ENCODE peak calls at places on chromosomes 6 and 20, in six cellular contexts. X, E, D, V, P and M are unnamed samples.
A peak's percentile ranks its signal among the peaks of the same experiment; 100 is the strongest.

GRCh38 chr6:112923940-112924587 is 576.9 kb downstream of the RFPL4B start:
- DNase-seq in X (no peak), E (no peak), D (no peak), V (no peak), P (no peak), M (no peak)

GRCh38 chr6:109662192-109662591 is 28.8 kb downstream of the AK9 start:
- DNase-seq in X (no peak), E (no peak), D (no peak), V (no peak), P (no peak), M (no peak)

GRCh38 chr6:35253249-35253648 is 6.3 kb upstream of the ZNF76 start:
- DNase-seq in X (no peak), E (no peak), D (no peak), V (no peak), P (no peak), M (no peak)

GRCh38 chr6:159104163-159104885 is 59.5 kb upstream of the TAGAP start:
- DNase-seq in X (peak; percentile 63), E (peak; percentile 84), D (peak; percentile 81), V (peak; percentile 85), P (peak; percentile 50), M (peak; percentile 45)

GRCh38 chr6:109139109-109139508 is 43.8 kb downstream of the CEP57L1 start:
- DNase-seq in X (no peak), E (no peak), D (no peak), V (no peak), P (no peak), M (no peak)

GRCh38 chr6:133248241-133249001 is 7.3 kb downstream of the EYA4 start:
- DNase-seq in X (no peak), E (no peak), D (no peak), V (no peak), P (no peak), M (no peak)

GRCh38 chr6:137494281-137494966 is at the start of gene OLIG3:
- DNase-seq in X (no peak), E (no peak), D (no peak), V (peak; percentile 67), P (no peak), M (no peak)

GRCh38 chr6:98986216-98986615 is 38.5 kb upstream of the FBXL4 start:
- DNase-seq in X (no peak), E (no peak), D (no peak), V (no peak), P (no peak), M (no peak)

GRCh38 chr6:68343901-68344300 is 291.2 kb upstream of the ADGRB3 start:
- DNase-seq in X (peak; percentile 54), E (peak; percentile 59), D (no peak), V (peak; percentile 58), P (no peak), M (no peak)

GRCh38 chr6:147128056-147128455 is 76.2 kb upstream of the STXBP5 start:
- DNase-seq in X (no peak), E (no peak), D (no peak), V (no peak), P (no peak), M (no peak)
- H3K4me3 ChIP-seq in X (no peak overlapping the region), E (no peak overlapping the region), D (no peak overlapping the region), V (no peak overlapping the region), P (no peak overlapping the region), M (no peak overlapping the region)

GRCh38 chr6:32182617-32183016 is 1.4 kb downstream of the AGER start:
- DNase-seq in X (no peak), E (no peak), D (no peak), V (no peak), P (no peak), M (no peak)

GRCh38 chr6:32181890-32182529 is 2.0 kb downstream of the AGER start:
- DNase-seq in X (no peak), E (no peak), D (no peak), V (no peak), P (no peak), M (no peak)

GRCh38 chr6:32184084-32184640 is at the start of gene AGER:
- DNase-seq in X (no peak), E (no peak), D (no peak), V (no peak), P (no peak), M (no peak)

GRCh38 chr6:32183030-32183429 is 1.0 kb downstream of the AGER start:
- DNase-seq in X (no peak), E (no peak), D (no peak), V (no peak), P (no peak), M (no peak)

GRCh38 chr6:32183483-32184083 is 470 bp downstream of the AGER start:
- DNase-seq in X (no peak), E (no peak), D (no peak), V (no peak), P (peak; percentile 64), M (peak; percentile 50)
- H3K4me1 ChIP-seq in X (peaks cover 2% of the 10 kb centered on the region), E (peaks cover 24% of the 10 kb centered on the region), D (peaks cover 12% of the 10 kb centered on the region), V (no peaks in the 10 kb centered on the region), P (peaks cover 26% of the 10 kb centered on the region), M (peaks cover 92% of the 10 kb centered on the region)

DNA sequence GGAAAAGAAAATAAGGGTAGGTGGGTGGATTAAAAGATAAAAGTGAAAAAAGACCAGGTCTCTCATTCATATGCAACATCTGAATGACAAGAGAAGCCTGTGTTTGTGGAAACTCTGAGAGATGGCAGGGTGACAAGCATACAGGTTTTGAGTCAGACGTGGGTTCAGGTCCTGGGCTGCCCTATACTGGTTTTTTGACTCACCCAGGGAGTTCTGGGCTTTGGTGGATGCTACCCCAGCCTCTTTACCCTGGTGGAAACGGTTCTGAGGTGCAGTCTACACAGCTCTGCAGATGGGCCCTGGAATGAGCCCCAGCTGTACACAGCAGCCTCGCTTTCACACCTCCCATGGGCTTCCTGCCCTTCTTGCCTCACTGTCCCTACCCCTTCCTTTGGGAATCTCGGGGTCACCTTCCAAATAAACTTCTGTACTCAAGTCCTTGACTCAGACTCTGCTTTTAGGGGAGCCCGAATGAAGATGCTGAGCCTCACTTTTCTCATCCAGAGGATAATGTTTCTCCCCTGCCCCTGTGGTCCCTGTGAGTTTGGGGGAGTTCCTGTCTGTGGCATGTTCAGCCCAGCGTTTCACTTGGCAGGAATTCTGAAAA is 77.7 kb upstream of the CLDN20 start:
- DNase-seq in X (no peak), E (no peak), D (no peak), V (no peak), P (no peak), M (no peak)
- H3K4me3 ChIP-seq in X (no peak overlapping the region), E (no peak overlapping the region), D (no peak overlapping the region), V (no peak overlapping the region), P (no peak overlapping the region), M (no peak overlapping the region)

DNA sequence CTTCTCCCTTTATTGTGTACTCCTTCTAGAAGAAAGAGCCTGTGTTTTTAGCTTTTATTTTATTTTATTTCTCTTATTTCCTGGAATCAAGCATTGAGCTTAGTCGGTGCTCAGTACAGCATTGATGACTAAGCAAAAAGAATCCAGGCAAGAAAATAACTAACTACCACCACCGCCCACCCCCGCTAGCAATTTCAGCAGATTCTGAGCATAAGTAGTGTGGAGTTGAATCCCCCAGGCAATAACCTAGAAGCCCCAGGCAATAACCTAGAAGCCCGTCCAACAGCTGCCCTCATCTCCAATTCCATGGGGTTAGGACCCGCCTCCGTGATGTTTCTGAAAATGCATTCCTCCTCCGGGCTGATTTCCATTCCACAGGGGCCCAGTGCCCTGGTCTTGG is 258.0 kb upstream of the TAB2 start:
- DNase-seq in X (no peak), E (no peak), D (no peak), V (no peak), P (no peak), M (no peak)
- H3K4me1 ChIP-seq in X (peaks cover 4% of the 10 kb centered on the region), E (peaks cover 29% of the 10 kb centered on the region), D (peaks cover 18% of the 10 kb centered on the region), V (no peaks in the 10 kb centered on the region), P (peaks cover 5% of the 10 kb centered on the region), M (peaks cover 57% of the 10 kb centered on the region)

GRCh38 chr6:30829016-30829415 is 55.3 kb upstream of the DDR1 start:
- DNase-seq in X (no peak), E (no peak), D (no peak), V (no peak), P (no peak), M (no peak)

GRCh38 chr6:30824698-30825097 is 59.6 kb upstream of the DDR1 start:
- DNase-seq in X (no peak), E (no peak), D (no peak), V (no peak), P (no peak), M (no peak)

GRCh38 chr6:30829639-30830250 is 54.6 kb upstream of the DDR1 start:
- DNase-seq in X (no peak), E (no peak), D (no peak), V (no peak), P (no peak), M (no peak)

GRCh38 chr6:30828027-30828962 is 56.0 kb upstream of the DDR1 start:
- DNase-seq in X (no peak), E (peak; percentile 93), D (peak; percentile 86), V (peak; percentile 93), P (peak; percentile 89), M (peak; percentile 87)

GRCh38 chr6:30826961-30827342 is 57.4 kb upstream of the DDR1 start:
- DNase-seq in X (no peak), E (peak; percentile 51), D (no peak), V (no peak), P (no peak), M (no peak)
- H3K4me3 ChIP-seq in X (no peak overlapping the region), E (no peak overlapping the region), D (no peak overlapping the region), V (no peak overlapping the region), P (no peak overlapping the region), M (no peak overlapping the region)

DNA sequence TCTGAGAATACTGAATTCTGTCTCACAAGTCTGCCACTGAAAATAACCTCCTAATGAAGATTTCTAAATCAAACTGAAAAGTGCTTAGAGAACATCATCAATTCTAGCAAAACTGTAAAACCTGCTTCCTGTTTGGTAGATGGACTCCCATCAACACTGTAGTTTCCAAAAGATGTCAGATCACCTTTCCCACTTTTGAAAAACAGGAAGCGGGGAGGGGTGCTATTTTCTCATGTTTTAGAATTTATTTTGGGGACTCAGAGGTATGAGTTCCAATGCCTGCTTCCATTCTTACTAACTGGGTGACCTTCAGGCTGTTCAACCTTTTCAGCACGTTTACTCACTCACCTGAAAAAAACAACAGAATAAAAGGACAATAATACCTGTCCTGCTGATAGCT is 1.2 kb downstream of the ATP5F1E start:
- DNase-seq in X (no peak), E (no peak), D (no peak), V (no peak), P (no peak), M (no peak)
- H3K4me1 ChIP-seq in X (no peaks in the 10 kb centered on the region), E (peaks cover 27% of the 10 kb centered on the region), D (peaks cover 44% of the 10 kb centered on the region), V (peaks cover 2% of the 10 kb centered on the region), P (peaks cover 44% of the 10 kb centered on the region), M (peaks cover 62% of the 10 kb centered on the region)

GRCh38 chr6:70657706-70658105 is 10.0 kb upstream of the SMAP1 start:
- DNase-seq in X (no peak), E (no peak), D (no peak), V (no peak), P (no peak), M (no peak)
- H3K4me3 ChIP-seq in X (no peak overlapping the region), E (no peak overlapping the region), D (no peak overlapping the region), V (no peak overlapping the region), P (no peak overlapping the region), M (no peak overlapping the region)

DNA sequence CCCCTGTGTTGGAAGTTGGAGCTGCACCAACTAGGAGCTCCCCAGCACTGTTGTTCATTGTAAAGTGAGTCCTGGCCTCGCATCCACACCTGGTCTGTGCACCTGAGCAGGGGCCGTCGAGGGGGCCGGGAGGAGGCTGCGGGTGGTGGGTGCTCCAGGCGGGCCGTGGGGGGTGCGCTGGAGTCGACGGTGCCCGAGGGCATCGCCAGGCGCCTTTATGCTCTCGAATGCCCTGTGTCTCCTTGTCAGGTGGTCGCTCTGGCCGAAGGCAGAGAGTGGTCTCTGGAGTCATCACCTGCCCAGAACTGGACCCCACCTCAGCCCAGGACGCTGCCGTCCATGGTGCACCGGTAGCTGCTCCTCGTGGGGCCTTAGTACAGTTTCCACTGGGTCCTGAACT is 4.3 kb downstream of the ARFGAP1 start:
- DNase-seq in X (no peak), E (no peak), D (no peak), V (no peak), P (no peak), M (no peak)
- H3K4me1 ChIP-seq in X (peaks cover 1% of the 10 kb centered on the region), E (peaks cover 11% of the 10 kb centered on the region), D (peaks cover 10% of the 10 kb centered on the region), V (no peaks in the 10 kb centered on the region), P (peaks cover 16% of the 10 kb centered on the region), M (peaks cover 50% of the 10 kb centered on the region)